ENCODE peak calls at places on chromosomes 4 and X, in nine cellular contexts. One of them, this sample, is unnamed.
A peak's percentile ranks its signal among the peaks of the same experiment; 100 is the strongest.

GRCh38 chr4:112253382-112254000 is 21.9 kb downstream of the AP1AR start:
- DNase-seq in GM13976: peak; percentile 43
- DNase-seq in ELR: no peak
- DNase-seq in fibroblast of the conjunctiva: no peak
- DNase-seq in pons: no peak
- DNase-seq in A172: no peak
- DNase-seq in neural crest cell: no peak
- DNase-seq in non-pigmented ciliary epithelial cell: no peak
- DNase-seq in psoas muscle: no peak
- DNase-seq in this sample: no peak

GRCh38 chr4:143352052-143352451 is 15.4 kb downstream of the GAB1 start:
- DNase-seq in GM13976: no peak
- DNase-seq in ELR: no peak
- DNase-seq in fibroblast of the conjunctiva: no peak
- DNase-seq in pons: no peak
- DNase-seq in A172: no peak
- DNase-seq in neural crest cell: no peak
- DNase-seq in non-pigmented ciliary epithelial cell: no peak
- DNase-seq in psoas muscle: no peak
- DNase-seq in this sample: no peak

GRCh38 chr4:19807505-19807904 is 444.2 kb upstream of the SLIT2 start:
- DNase-seq in GM13976: no peak
- DNase-seq in ELR: peak; percentile 65
- DNase-seq in fibroblast of the conjunctiva: peak; percentile 36
- DNase-seq in pons: no peak
- DNase-seq in A172: peak; percentile 15
- DNase-seq in neural crest cell: no peak
- DNase-seq in non-pigmented ciliary epithelial cell: peak; percentile 28
- DNase-seq in psoas muscle: no peak
- DNase-seq in this sample: no peak

GRCh38 chr4:80235451-80235850 is 31.0 kb upstream of the FGF5 start:
- DNase-seq in GM13976: no peak
- DNase-seq in ELR: peak; percentile 90
- DNase-seq in fibroblast of the conjunctiva: no peak
- DNase-seq in pons: no peak
- DNase-seq in A172: no peak
- DNase-seq in neural crest cell: no peak
- DNase-seq in non-pigmented ciliary epithelial cell: peak; percentile 42
- DNase-seq in psoas muscle: no peak
- DNase-seq in this sample: no peak

GRCh38 chr4:153488006-153488718 is 22.0 kb downstream of the TMEM131L start:
- DNase-seq in GM13976: peak; percentile 71
- DNase-seq in ELR: no peak
- DNase-seq in fibroblast of the conjunctiva: no peak
- DNase-seq in pons: no peak
- DNase-seq in A172: no peak
- DNase-seq in neural crest cell: no peak
- DNase-seq in non-pigmented ciliary epithelial cell: no peak
- DNase-seq in psoas muscle: no peak
- DNase-seq in this sample: no peak

GRCh38 chrX:1767026-1767425 is 152.2 kb downstream of the ASMT start:
- DNase-seq in GM13976: no peak
- DNase-seq in ELR: no peak
- DNase-seq in fibroblast of the conjunctiva: no peak
- DNase-seq in pons: no peak
- DNase-seq in A172: no peak
- DNase-seq in neural crest cell: peak; percentile 2
- DNase-seq in non-pigmented ciliary epithelial cell: no peak
- DNase-seq in psoas muscle: no peak
- DNase-seq in this sample: no peak

GRCh38 chr4:26233350-26233749 is 87.5 kb upstream of the RBPJ start:
- DNase-seq in GM13976: no peak
- DNase-seq in ELR: no peak
- DNase-seq in fibroblast of the conjunctiva: no peak
- DNase-seq in pons: no peak
- DNase-seq in A172: no peak
- DNase-seq in neural crest cell: no peak
- DNase-seq in non-pigmented ciliary epithelial cell: no peak
- DNase-seq in psoas muscle: no peak
- DNase-seq in this sample: no peak

GRCh38 chr4:42519803-42520417 is 122.6 kb downstream of the SHISA3 start:
- DNase-seq in GM13976: peak; percentile 20
- DNase-seq in ELR: peak; percentile 54
- DNase-seq in fibroblast of the conjunctiva: peak; percentile 16
- DNase-seq in pons: peak; percentile 65
- DNase-seq in A172: peak; percentile 40
- DNase-seq in neural crest cell: peak; percentile 78
- DNase-seq in non-pigmented ciliary epithelial cell: no peak
- DNase-seq in psoas muscle: no peak
- DNase-seq in this sample: peak; percentile 24

GRCh38 chr4:118772149-118773081 is 63.5 kb downstream of the SEC24D start:
- DNase-seq in GM13976: peak; percentile 33
- DNase-seq in ELR: peak; percentile 68
- DNase-seq in fibroblast of the conjunctiva: peak; percentile 68
- DNase-seq in pons: peak; percentile 75
- DNase-seq in A172: peak; percentile 42
- DNase-seq in neural crest cell: no peak
- DNase-seq in non-pigmented ciliary epithelial cell: no peak
- DNase-seq in psoas muscle: no peak
- DNase-seq in this sample: no peak

GRCh38 chr4:76943129-76943620 is 6.4 kb upstream of the SEPTIN11 start:
- DNase-seq in GM13976: no peak
- DNase-seq in ELR: peak; percentile 39
- DNase-seq in fibroblast of the conjunctiva: no peak
- DNase-seq in pons: no peak
- DNase-seq in A172: peak; percentile 73
- DNase-seq in neural crest cell: no peak
- DNase-seq in non-pigmented ciliary epithelial cell: peak; percentile 55
- DNase-seq in psoas muscle: no peak
- DNase-seq in this sample: no peak

GRCh38 chrX:10900585-10901289 is 210.4 kb upstream of the HCCS start:
- DNase-seq in GM13976: no peak
- DNase-seq in ELR: peak; percentile 62
- DNase-seq in fibroblast of the conjunctiva: no peak
- DNase-seq in pons: no peak
- DNase-seq in A172: peak; percentile 53
- DNase-seq in neural crest cell: no peak
- DNase-seq in non-pigmented ciliary epithelial cell: no peak
- DNase-seq in psoas muscle: no peak
- DNase-seq in this sample: no peak

GRCh38 chr4:5033266-5033945 is 14.1 kb upstream of the CYTL1 start:
- DNase-seq in GM13976: no peak
- DNase-seq in ELR: peak; percentile 10
- DNase-seq in fibroblast of the conjunctiva: no peak
- DNase-seq in pons: peak; percentile 49
- DNase-seq in A172: no peak
- DNase-seq in neural crest cell: no peak
- DNase-seq in non-pigmented ciliary epithelial cell: no peak
- DNase-seq in psoas muscle: peak; percentile 60
- DNase-seq in this sample: peak; percentile 28

GRCh38 chr4:162957521-162958143 is 209.1 kb downstream of the NAF1 start:
- DNase-seq in GM13976: no peak
- DNase-seq in ELR: no peak
- DNase-seq in fibroblast of the conjunctiva: no peak
- DNase-seq in pons: no peak
- DNase-seq in A172: no peak
- DNase-seq in neural crest cell: no peak
- DNase-seq in non-pigmented ciliary epithelial cell: no peak
- DNase-seq in psoas muscle: no peak
- DNase-seq in this sample: no peak

GRCh38 chrX:17441965-17442364 is 67.0 kb downstream of the NHS start:
- DNase-seq in GM13976: no peak
- DNase-seq in ELR: peak; percentile 82
- DNase-seq in fibroblast of the conjunctiva: no peak
- DNase-seq in pons: no peak
- DNase-seq in A172: peak; percentile 64
- DNase-seq in neural crest cell: no peak
- DNase-seq in non-pigmented ciliary epithelial cell: peak; percentile 37
- DNase-seq in psoas muscle: no peak
- DNase-seq in this sample: no peak

GRCh38 chrX:34631826-34632225 is 25.3 kb downstream of the TMEM47 start:
- DNase-seq in GM13976: no peak
- DNase-seq in ELR: no peak
- DNase-seq in fibroblast of the conjunctiva: peak; percentile 13
- DNase-seq in pons: no peak
- DNase-seq in A172: no peak
- DNase-seq in neural crest cell: no peak
- DNase-seq in non-pigmented ciliary epithelial cell: no peak
- DNase-seq in psoas muscle: no peak
- DNase-seq in this sample: no peak

GRCh38 chr4:28558871-28559270 is 1698.2 kb downstream of the STIM2 start:
- DNase-seq in GM13976: no peak
- DNase-seq in ELR: no peak
- DNase-seq in fibroblast of the conjunctiva: no peak
- DNase-seq in pons: no peak
- DNase-seq in A172: no peak
- DNase-seq in neural crest cell: no peak
- DNase-seq in non-pigmented ciliary epithelial cell: no peak
- DNase-seq in psoas muscle: no peak
- DNase-seq in this sample: no peak

GRCh38 chr4:135927651-135928050 is 1604.6 kb downstream of the PCDH18 start:
- DNase-seq in GM13976: no peak
- DNase-seq in ELR: peak; percentile 63
- DNase-seq in fibroblast of the conjunctiva: no peak
- DNase-seq in pons: no peak
- DNase-seq in A172: no peak
- DNase-seq in neural crest cell: no peak
- DNase-seq in non-pigmented ciliary epithelial cell: no peak
- DNase-seq in psoas muscle: no peak
- DNase-seq in this sample: no peak

GRCh38 chrX:123626962-123627361 is 105.9 kb downstream of the THOC2 start:
- DNase-seq in GM13976: no peak
- DNase-seq in ELR: peak; percentile 81
- DNase-seq in fibroblast of the conjunctiva: no peak
- DNase-seq in pons: no peak
- DNase-seq in A172: peak; percentile 31
- DNase-seq in neural crest cell: no peak
- DNase-seq in non-pigmented ciliary epithelial cell: peak; percentile 23
- DNase-seq in psoas muscle: no peak
- DNase-seq in this sample: no peak

GRCh38 chr4:169286562-169287301 is 16.0 kb upstream of the SH3RF1 start:
- DNase-seq in GM13976: no peak
- DNase-seq in ELR: peak; percentile 18
- DNase-seq in fibroblast of the conjunctiva: no peak
- DNase-seq in pons: no peak
- DNase-seq in A172: no peak
- DNase-seq in neural crest cell: no peak
- DNase-seq in non-pigmented ciliary epithelial cell: no peak
- DNase-seq in psoas muscle: no peak
- DNase-seq in this sample: no peak

GRCh38 chrX:55489315-55490009 is at the start of gene USP51:
- DNase-seq in GM13976: peak; percentile 56
- DNase-seq in ELR: peak; percentile 12
- DNase-seq in fibroblast of the conjunctiva: no peak
- DNase-seq in pons: peak; percentile 42
- DNase-seq in A172: no peak
- DNase-seq in neural crest cell: peak; percentile 24
- DNase-seq in non-pigmented ciliary epithelial cell: no peak
- DNase-seq in psoas muscle: peak; percentile 56
- DNase-seq in this sample: peak; percentile 83

GRCh38 chr4:169945636-169946035 is 80.6 kb downstream of the MFAP3L start:
- DNase-seq in GM13976: no peak
- DNase-seq in ELR: no peak
- DNase-seq in fibroblast of the conjunctiva: no peak
- DNase-seq in pons: no peak
- DNase-seq in A172: no peak
- DNase-seq in neural crest cell: no peak
- DNase-seq in non-pigmented ciliary epithelial cell: no peak
- DNase-seq in psoas muscle: no peak
- DNase-seq in this sample: no peak

GRCh38 chr4:95155759-95156451 is 392.9 kb downstream of the UNC5C start:
- DNase-seq in GM13976: peak; percentile 41
- DNase-seq in ELR: peak; percentile 21
- DNase-seq in fibroblast of the conjunctiva: peak; percentile 9
- DNase-seq in pons: peak; percentile 82
- DNase-seq in A172: peak; percentile 13
- DNase-seq in neural crest cell: no peak
- DNase-seq in non-pigmented ciliary epithelial cell: no peak
- DNase-seq in psoas muscle: no peak
- DNase-seq in this sample: no peak

GRCh38 chr4:186067757-186068385 is 1.1 kb upstream of the TLR3 start:
- DNase-seq in GM13976: no peak
- DNase-seq in ELR: peak; percentile 56
- DNase-seq in fibroblast of the conjunctiva: peak; percentile 22
- DNase-seq in pons: peak; percentile 91
- DNase-seq in A172: peak; percentile 56
- DNase-seq in neural crest cell: no peak
- DNase-seq in non-pigmented ciliary epithelial cell: no peak
- DNase-seq in psoas muscle: peak; percentile 56
- DNase-seq in this sample: peak; percentile 62

GRCh38 chr4:130901321-130901720 is 1805.4 kb downstream of the C4orf33 start:
- DNase-seq in GM13976: no peak
- DNase-seq in ELR: no peak
- DNase-seq in fibroblast of the conjunctiva: no peak
- DNase-seq in pons: no peak
- DNase-seq in A172: no peak
- DNase-seq in neural crest cell: no peak
- DNase-seq in non-pigmented ciliary epithelial cell: no peak
- DNase-seq in psoas muscle: no peak
- DNase-seq in this sample: no peak

GRCh38 chr4:155658665-155659064 is 8.0 kb upstream of the GUCY1A1 start:
- DNase-seq in GM13976: no peak
- DNase-seq in ELR: no peak
- DNase-seq in fibroblast of the conjunctiva: no peak
- DNase-seq in pons: no peak
- DNase-seq in A172: no peak
- DNase-seq in neural crest cell: no peak
- DNase-seq in non-pigmented ciliary epithelial cell: no peak
- DNase-seq in psoas muscle: no peak
- DNase-seq in this sample: no peak

GRCh38 chr4:83112678-83113428 is 1.7 kb downstream of the PLAC8 start:
- DNase-seq in GM13976: no peak
- DNase-seq in ELR: peak; percentile 95
- DNase-seq in fibroblast of the conjunctiva: no peak
- DNase-seq in pons: no peak
- DNase-seq in A172: no peak
- DNase-seq in neural crest cell: no peak
- DNase-seq in non-pigmented ciliary epithelial cell: peak; percentile 51
- DNase-seq in psoas muscle: no peak
- DNase-seq in this sample: no peak

GRCh38 chr4:47386146-47386545 is 77.4 kb downstream of the COMMD8 start:
- DNase-seq in GM13976: no peak
- DNase-seq in ELR: no peak
- DNase-seq in fibroblast of the conjunctiva: no peak
- DNase-seq in pons: no peak
- DNase-seq in A172: no peak
- DNase-seq in neural crest cell: no peak
- DNase-seq in non-pigmented ciliary epithelial cell: no peak
- DNase-seq in psoas muscle: no peak
- DNase-seq in this sample: no peak

GRCh38 chrX:29172880-29173279 is 585.6 kb downstream of the IL1RAPL1 start:
- DNase-seq in GM13976: no peak
- DNase-seq in ELR: peak; percentile 4
- DNase-seq in fibroblast of the conjunctiva: no peak
- DNase-seq in pons: no peak
- DNase-seq in A172: peak; percentile 68
- DNase-seq in neural crest cell: no peak
- DNase-seq in non-pigmented ciliary epithelial cell: peak; percentile 27
- DNase-seq in psoas muscle: no peak
- DNase-seq in this sample: no peak

GRCh38 chrX:67604979-67605703 is 61.3 kb downstream of the AR start:
- DNase-seq in GM13976: no peak
- DNase-seq in ELR: peak; percentile 90
- DNase-seq in fibroblast of the conjunctiva: peak; percentile 83
- DNase-seq in pons: no peak
- DNase-seq in A172: peak; percentile 85
- DNase-seq in neural crest cell: no peak
- DNase-seq in non-pigmented ciliary epithelial cell: no peak
- DNase-seq in psoas muscle: no peak
- DNase-seq in this sample: no peak

GRCh38 chrX:68934421-68934820 is 105.6 kb downstream of the EFNB1 start:
- DNase-seq in GM13976: no peak
- DNase-seq in ELR: no peak
- DNase-seq in fibroblast of the conjunctiva: no peak
- DNase-seq in pons: no peak
- DNase-seq in A172: no peak
- DNase-seq in neural crest cell: no peak
- DNase-seq in non-pigmented ciliary epithelial cell: no peak
- DNase-seq in psoas muscle: no peak
- DNase-seq in this sample: no peak